ENCODE peak calls at places on chromosomes 4 and X, in six cellular contexts. One of them, this sample, is unnamed.

GRCh38 chr4:24857996-24858395 is 54.8 kb downstream of the CCDC149 start:
- DNase-seq in mammary epithelial cell: no peak
- DNase-seq in IMR-90: peak; percentile 78
- DNase-seq in Karpas-422: no peak
- DNase-seq in MM.1S: no peak
- DNase-seq in astrocyte: peak; percentile 93
- DNase-seq in this sample: no peak

GRCh38 chr4:140463182-140463581 is 34.9 kb downstream of the MGAT4D start:
- DNase-seq in mammary epithelial cell: no peak
- DNase-seq in IMR-90: no peak
- DNase-seq in MM.1S: no peak
- DNase-seq in astrocyte: no peak
- DNase-seq in Karpas-422: no peak
- DNase-seq in this sample: no peak

GRCh38 chrX:129553619-129554288 is 13.7 kb downstream of the OCRL start:
- DNase-seq in MM.1S: peak; percentile 14
- DNase-seq in IMR-90: no peak
- DNase-seq in astrocyte: no peak
- DNase-seq in Karpas-422: peak; percentile 75
- DNase-seq in mammary epithelial cell: no peak
- DNase-seq in this sample: no peak

GRCh38 chr4:20318011-20318898 is 66.5 kb downstream of the SLIT2 start:
- DNase-seq in mammary epithelial cell: no peak
- DNase-seq in MM.1S: peak; percentile 73
- DNase-seq in astrocyte: no peak
- DNase-seq in IMR-90: peak; percentile 32
- DNase-seq in Karpas-422: no peak
- DNase-seq in this sample: no peak

GRCh38 chrX:110402091-110402854 is 43.6 kb downstream of the RTL9 start:
- DNase-seq in MM.1S: no peak
- DNase-seq in Karpas-422: no peak
- DNase-seq in mammary epithelial cell: peak; percentile 79
- DNase-seq in astrocyte: peak; percentile 65
- DNase-seq in IMR-90: peak; percentile 74
- DNase-seq in this sample: no peak

GRCh38 chrX:75131973-75132627 is 24.0 kb downstream of the ABCB7 start:
- DNase-seq in Karpas-422: no peak
- DNase-seq in astrocyte: no peak
- DNase-seq in IMR-90: no peak
- DNase-seq in mammary epithelial cell: no peak
- DNase-seq in MM.1S: no peak
- DNase-seq in this sample: no peak

GRCh38 chrX:843306-843705 is 212.7 kb downstream of the SHOX start:
- DNase-seq in IMR-90: no peak
- DNase-seq in MM.1S: no peak
- DNase-seq in mammary epithelial cell: no peak
- DNase-seq in astrocyte: no peak
- DNase-seq in Karpas-422: no peak
- DNase-seq in this sample: no peak

GRCh38 chr4:3873446-3874415 is 107.5 kb downstream of the ADRA2C start:
- DNase-seq in IMR-90: no peak
- DNase-seq in mammary epithelial cell: no peak
- DNase-seq in MM.1S: no peak
- DNase-seq in Karpas-422: peak; percentile 11
- DNase-seq in astrocyte: no peak
- DNase-seq in this sample: peak; percentile 87

GRCh38 chr4:41215155-41215554 is 813 bp upstream of the APBB2 start:
- DNase-seq in IMR-90: no peak
- DNase-seq in MM.1S: no peak
- DNase-seq in mammary epithelial cell: no peak
- DNase-seq in astrocyte: no peak
- DNase-seq in Karpas-422: no peak
- DNase-seq in this sample: peak; percentile 61

DNA sequence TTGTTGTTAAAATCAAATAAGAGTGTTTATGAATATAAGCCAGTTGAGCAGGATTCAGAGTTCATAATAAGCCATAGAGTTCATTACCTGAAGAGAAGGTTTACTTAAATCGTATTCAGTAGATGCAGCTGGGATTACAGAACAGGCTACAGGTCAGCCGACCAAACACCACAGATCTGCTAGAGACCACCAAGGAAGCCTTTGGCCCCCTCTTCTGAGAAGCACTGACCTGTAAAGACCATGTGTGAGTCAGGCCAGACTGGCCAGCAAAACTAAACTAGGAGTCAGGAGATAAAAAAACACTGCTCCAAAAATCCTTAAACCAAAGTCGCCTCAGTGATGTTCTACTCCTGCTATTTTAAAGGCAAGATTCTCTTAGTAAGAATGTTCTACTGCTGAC is 1125.5 kb downstream of the FAT4 start:
- DNase-seq in MM.1S: no peak
- DNase-seq in mammary epithelial cell: no peak
- DNase-seq in astrocyte: no peak
- DNase-seq in Karpas-422: no peak
- DNase-seq in IMR-90: no peak
- DNase-seq in this sample: no peak
- H3K9ac ChIP-seq in MM.1S: no peak overlapping the region
- H3K9ac ChIP-seq in mammary epithelial cell: no peak overlapping the region
- H3K9ac ChIP-seq in astrocyte: no peak overlapping the region
- H3K9ac ChIP-seq in Karpas-422: no peak overlapping the region
- H3K9ac ChIP-seq in IMR-90: no peak overlapping the region
- H3K9ac ChIP-seq in this sample: no peak overlapping the region

GRCh38 chr4:75741027-75741426 is 16.6 kb downstream of the USO1 start:
- DNase-seq in astrocyte: no peak
- DNase-seq in IMR-90: peak; percentile 35
- DNase-seq in MM.1S: no peak
- DNase-seq in mammary epithelial cell: no peak
- DNase-seq in Karpas-422: no peak
- DNase-seq in this sample: no peak

GRCh38 chr4:75745721-75746199 is 21.4 kb downstream of the USO1 start:
- DNase-seq in Karpas-422: no peak
- DNase-seq in MM.1S: no peak
- DNase-seq in mammary epithelial cell: no peak
- DNase-seq in astrocyte: no peak
- DNase-seq in IMR-90: no peak
- DNase-seq in this sample: no peak

GRCh38 chr4:75742451-75742850 is 18.1 kb downstream of the USO1 start:
- DNase-seq in Karpas-422: no peak
- DNase-seq in IMR-90: no peak
- DNase-seq in mammary epithelial cell: no peak
- DNase-seq in MM.1S: no peak
- DNase-seq in astrocyte: no peak
- DNase-seq in this sample: no peak

DNA sequence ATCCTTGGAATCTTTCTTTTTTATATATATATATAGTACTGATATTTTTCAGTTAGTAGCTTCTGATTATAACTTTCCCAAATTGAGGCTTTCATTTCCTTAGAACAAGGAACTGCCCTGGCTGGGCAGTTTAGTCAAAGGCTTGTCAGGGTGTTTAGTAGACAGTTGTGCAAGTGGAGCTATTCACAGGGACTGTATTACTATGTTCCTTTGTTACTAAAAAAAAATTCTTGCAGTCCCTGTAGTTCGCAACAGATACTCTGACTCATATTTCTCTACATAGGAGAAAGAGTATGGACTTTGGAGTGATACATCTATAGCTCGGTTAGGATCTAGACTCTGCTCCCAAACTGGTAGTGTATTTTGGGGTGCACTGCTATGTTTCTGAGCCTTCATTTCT is 20.8 kb downstream of the USO1 start:
- DNase-seq in astrocyte: peak; percentile 54
- DNase-seq in Karpas-422: no peak
- DNase-seq in IMR-90: peak; percentile 85
- DNase-seq in mammary epithelial cell: peak; percentile 88
- DNase-seq in MM.1S: no peak
- DNase-seq in this sample: no peak
- H3K4me1 ChIP-seq in astrocyte: peaks cover 2% of the 10 kb centered on the region
- H3K4me1 ChIP-seq in Karpas-422: no peaks in the 10 kb centered on the region
- H3K4me1 ChIP-seq in IMR-90: peaks cover 3% of the 10 kb centered on the region
- H3K4me1 ChIP-seq in mammary epithelial cell: peaks cover 4% of the 10 kb centered on the region
- H3K4me1 ChIP-seq in MM.1S: no peaks in the 10 kb centered on the region
- H3K4me1 ChIP-seq in this sample: no peaks in the 10 kb centered on the region

DNA sequence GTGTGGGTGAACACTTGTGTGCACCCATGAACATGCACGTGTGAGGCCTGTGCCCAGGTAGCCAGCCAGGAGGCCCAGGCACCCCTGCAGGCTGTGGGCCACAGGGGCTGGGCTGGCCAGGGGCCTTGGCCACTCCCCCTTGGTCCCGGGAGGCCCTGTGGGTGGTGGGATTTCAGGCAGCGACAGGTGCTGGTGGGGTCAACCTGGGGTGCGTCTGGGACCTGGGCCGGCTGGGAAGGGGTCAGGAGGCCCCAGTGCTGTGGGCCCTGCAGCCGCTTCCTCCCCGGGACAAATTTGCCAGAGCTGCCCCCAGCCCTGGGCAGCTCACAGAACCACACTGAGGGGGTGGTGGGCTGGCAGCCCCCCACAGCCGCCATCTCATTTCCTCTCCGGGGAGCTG is 7.9 kb downstream of the FGFRL1 start:
- DNase-seq in IMR-90: no peak
- DNase-seq in MM.1S: no peak
- DNase-seq in Karpas-422: no peak
- DNase-seq in mammary epithelial cell: no peak
- DNase-seq in astrocyte: no peak
- DNase-seq in this sample: no peak
- H3K4me3 ChIP-seq in IMR-90: no peak overlapping the region
- H3K4me3 ChIP-seq in MM.1S: no peak overlapping the region
- H3K4me3 ChIP-seq in Karpas-422: no peak overlapping the region
- H3K4me3 ChIP-seq in mammary epithelial cell: no peak overlapping the region
- H3K4me3 ChIP-seq in astrocyte: no peak overlapping the region
- H3K4me3 ChIP-seq in this sample: no peak overlapping the region

GRCh38 chrX:17860179-17860780 is 818 bp downstream of the RAI2 start:
- DNase-seq in IMR-90: no peak
- DNase-seq in Karpas-422: no peak
- DNase-seq in MM.1S: no peak
- DNase-seq in astrocyte: no peak
- DNase-seq in mammary epithelial cell: no peak
- DNase-seq in this sample: peak; percentile 57
- H3K9ac ChIP-seq in IMR-90: no peak overlapping the region
- H3K9ac ChIP-seq in Karpas-422: no peak overlapping the region
- H3K9ac ChIP-seq in MM.1S: no peak overlapping the region
- H3K9ac ChIP-seq in astrocyte: no peak overlapping the region
- H3K9ac ChIP-seq in mammary epithelial cell: no peak overlapping the region
- H3K9ac ChIP-seq in this sample: no peak overlapping the region

This sample was measured in endodermal cell.